ENCODE peak calls at places on chromosomes 4 and X, in seven cellular contexts. One of them, this sample, is unnamed.

GRCh38 chr4:168496834-168497233 is at the start of gene PALLD:
- DNase-seq in SK-N-SH: no peak
- DNase-seq in A549: no peak
- DNase-seq in WERI-Rb-1: peak; percentile 70
- DNase-seq in adrenal gland: no peak
- DNase-seq in left lung: peak; percentile 47
- DNase-seq in Peyer's patch: no peak
- DNase-seq in this sample: no peak

GRCh38 chr4:957581-958313 is 15.6 kb downstream of the DGKQ start:
- DNase-seq in SK-N-SH: peak; percentile 21
- DNase-seq in A549: no peak
- DNase-seq in WERI-Rb-1: no peak
- DNase-seq in adrenal gland: peak; percentile 18
- DNase-seq in left lung: peak; percentile 27
- DNase-seq in Peyer's patch: no peak
- DNase-seq in this sample: no peak

GRCh38 chrX:132631579-132632232 is 142.9 kb upstream of the MBNL3 start:
- DNase-seq in SK-N-SH: peak; percentile 5
- DNase-seq in A549: peak; percentile 36
- DNase-seq in WERI-Rb-1: no peak
- DNase-seq in adrenal gland: no peak
- DNase-seq in left lung: no peak
- DNase-seq in Peyer's patch: no peak
- DNase-seq in this sample: no peak

GRCh38 chr4:95693594-95693993 is 144.8 kb upstream of the UNC5C start:
- DNase-seq in SK-N-SH: no peak
- DNase-seq in A549: peak; percentile 24
- DNase-seq in WERI-Rb-1: peak; percentile 20
- DNase-seq in adrenal gland: no peak
- DNase-seq in left lung: no peak
- DNase-seq in Peyer's patch: no peak
- DNase-seq in this sample: no peak

GRCh38 chrX:133179500-133179899 is 38.7 kb downstream of the TFDP3 start:
- DNase-seq in SK-N-SH: no peak
- DNase-seq in A549: no peak
- DNase-seq in WERI-Rb-1: no peak
- DNase-seq in adrenal gland: no peak
- DNase-seq in left lung: no peak
- DNase-seq in Peyer's patch: no peak
- DNase-seq in this sample: no peak

GRCh38 chr4:138182838-138183426 is 59.2 kb downstream of the SLC7A11 start:
- DNase-seq in SK-N-SH: peak; percentile 10
- DNase-seq in A549: peak; percentile 40
- DNase-seq in WERI-Rb-1: peak; percentile 26
- DNase-seq in adrenal gland: peak; percentile 20
- DNase-seq in left lung: no peak
- DNase-seq in Peyer's patch: no peak
- DNase-seq in this sample: no peak

GRCh38 chr4:164623099-164623498 is 130.8 kb upstream of the SMIM31 start:
- DNase-seq in SK-N-SH: no peak
- DNase-seq in A549: no peak
- DNase-seq in WERI-Rb-1: no peak
- DNase-seq in adrenal gland: no peak
- DNase-seq in left lung: no peak
- DNase-seq in Peyer's patch: no peak
- DNase-seq in this sample: no peak

GRCh38 chr4:26779674-26780073 is 81.0 kb upstream of the STIM2 start:
- DNase-seq in SK-N-SH: no peak
- DNase-seq in A549: no peak
- DNase-seq in WERI-Rb-1: no peak
- DNase-seq in adrenal gland: no peak
- DNase-seq in left lung: no peak
- DNase-seq in Peyer's patch: no peak
- DNase-seq in this sample: no peak

GRCh38 chrX:150680974-150681373 is 12.2 kb upstream of the MTMR1 start:
- DNase-seq in SK-N-SH: peak; percentile 36
- DNase-seq in A549: peak; percentile 30
- DNase-seq in WERI-Rb-1: peak; percentile 37
- DNase-seq in adrenal gland: no peak
- DNase-seq in left lung: no peak
- DNase-seq in Peyer's patch: no peak
- DNase-seq in this sample: no peak

GRCh38 chrX:150363561-150364346 is 637 bp downstream of the MAMLD1 start:
- DNase-seq in SK-N-SH: peak; percentile 69
- DNase-seq in A549: peak; percentile 61
- DNase-seq in WERI-Rb-1: no peak
- DNase-seq in adrenal gland: peak; percentile 36
- DNase-seq in left lung: no peak
- DNase-seq in Peyer's patch: no peak
- DNase-seq in this sample: no peak

GRCh38 chr4:76589402-76589801 is 154.4 kb downstream of the SHROOM3 start:
- DNase-seq in SK-N-SH: no peak
- DNase-seq in A549: peak; percentile 31
- DNase-seq in WERI-Rb-1: no peak
- DNase-seq in adrenal gland: no peak
- DNase-seq in left lung: no peak
- DNase-seq in Peyer's patch: no peak
- DNase-seq in this sample: no peak

GRCh38 chrX:125090046-125090445 is 229.6 kb upstream of the TEX13C start:
- DNase-seq in SK-N-SH: no peak
- DNase-seq in A549: peak; percentile 4
- DNase-seq in WERI-Rb-1: no peak
- DNase-seq in adrenal gland: no peak
- DNase-seq in left lung: no peak
- DNase-seq in Peyer's patch: no peak
- DNase-seq in this sample: no peak

GRCh38 chr4:176539091-176539784 is 219.5 kb downstream of the SPCS3 start:
- DNase-seq in SK-N-SH: no peak
- DNase-seq in A549: no peak
- DNase-seq in WERI-Rb-1: no peak
- DNase-seq in adrenal gland: no peak
- DNase-seq in left lung: no peak
- DNase-seq in Peyer's patch: no peak
- DNase-seq in this sample: no peak

GRCh38 chrX:15235001-15235400 is 34.9 kb downstream of the ASB9 start:
- DNase-seq in SK-N-SH: no peak
- DNase-seq in A549: no peak
- DNase-seq in WERI-Rb-1: no peak
- DNase-seq in adrenal gland: no peak
- DNase-seq in left lung: no peak
- DNase-seq in Peyer's patch: no peak
- DNase-seq in this sample: no peak

GRCh38 chr4:16083217-16084191 is at the start of gene PROM1:
- DNase-seq in SK-N-SH: peak; percentile 81
- DNase-seq in A549: no peak
- DNase-seq in WERI-Rb-1: peak; percentile 85
- DNase-seq in adrenal gland: no peak
- DNase-seq in left lung: peak; percentile 35
- DNase-seq in Peyer's patch: no peak
- DNase-seq in this sample: no peak

GRCh38 chrX:18348047-18348446 is 6.4 kb downstream of the SCML2 start:
- DNase-seq in SK-N-SH: no peak
- DNase-seq in A549: no peak
- DNase-seq in WERI-Rb-1: no peak
- DNase-seq in adrenal gland: no peak
- DNase-seq in left lung: no peak
- DNase-seq in Peyer's patch: no peak
- DNase-seq in this sample: no peak
- H3K27ac ChIP-seq in SK-N-SH: no peak overlapping the region
- H3K27ac ChIP-seq in A549: no peak overlapping the region
- H3K27ac ChIP-seq in WERI-Rb-1: no peak overlapping the region
- H3K27ac ChIP-seq in adrenal gland: no peak overlapping the region
- H3K27ac ChIP-seq in left lung: no peak overlapping the region
- H3K27ac ChIP-seq in Peyer's patch: no peak overlapping the region
- H3K27ac ChIP-seq in this sample: no peak overlapping the region

GRCh38 chr4:159900562-159900961 is 797.7 kb downstream of the RAPGEF2 start:
- DNase-seq in SK-N-SH: no peak
- DNase-seq in A549: no peak
- DNase-seq in WERI-Rb-1: no peak
- DNase-seq in adrenal gland: no peak
- DNase-seq in left lung: no peak
- DNase-seq in Peyer's patch: no peak
- DNase-seq in this sample: no peak
- TF ChIP-seq CTCF in SK-N-SH: no peak
- TF ChIP-seq CTCF in A549: no peak
- TF ChIP-seq CTCF in WERI-Rb-1: no peak
- TF ChIP-seq CTCF in adrenal gland: no peak
- TF ChIP-seq CTCF in left lung: no peak
- TF ChIP-seq CTCF in Peyer's patch: no peak
- TF ChIP-seq CTCF in this sample: no peak

GRCh38 chr4:139470295-139470694 is 16.4 kb downstream of the RAB33B start:
- DNase-seq in SK-N-SH: no peak
- DNase-seq in A549: no peak
- DNase-seq in WERI-Rb-1: no peak
- DNase-seq in adrenal gland: no peak
- DNase-seq in left lung: no peak
- DNase-seq in Peyer's patch: no peak
- DNase-seq in this sample: no peak
- H3K9me3 ChIP-seq in SK-N-SH: no peaks in the 10 kb centered on the region
- H3K9me3 ChIP-seq in A549: no peaks in the 10 kb centered on the region
- H3K9me3 ChIP-seq in WERI-Rb-1: peaks cover 4% of the 10 kb centered on the region
- H3K9me3 ChIP-seq in adrenal gland: no peaks in the 10 kb centered on the region
- H3K9me3 ChIP-seq in left lung: no peaks in the 10 kb centered on the region
- H3K9me3 ChIP-seq in Peyer's patch: no peaks in the 10 kb centered on the region
- H3K9me3 ChIP-seq in this sample: no peaks in the 10 kb centered on the region

GRCh38 chrX:46575586-46575985 is 2.0 kb downstream of the CHST7 start:
- DNase-seq in SK-N-SH: no peak
- DNase-seq in A549: no peak
- DNase-seq in WERI-Rb-1: no peak
- DNase-seq in adrenal gland: no peak
- DNase-seq in left lung: no peak
- DNase-seq in Peyer's patch: no peak
- DNase-seq in this sample: no peak

GRCh38 chrX:46576458-46576857 is 2.9 kb downstream of the CHST7 start:
- DNase-seq in SK-N-SH: no peak
- DNase-seq in A549: no peak
- DNase-seq in WERI-Rb-1: no peak
- DNase-seq in adrenal gland: no peak
- DNase-seq in left lung: no peak
- DNase-seq in Peyer's patch: no peak
- DNase-seq in this sample: no peak

GRCh38 chrX:46577116-46578005 is 3.8 kb downstream of the CHST7 start:
- DNase-seq in SK-N-SH: no peak
- DNase-seq in A549: no peak
- DNase-seq in WERI-Rb-1: no peak
- DNase-seq in adrenal gland: no peak
- DNase-seq in left lung: no peak
- DNase-seq in Peyer's patch: no peak
- DNase-seq in this sample: no peak

GRCh38 chrX:46574941-46575381 is 1.4 kb downstream of the CHST7 start:
- DNase-seq in SK-N-SH: peak; percentile 41
- DNase-seq in A549: no peak
- DNase-seq in WERI-Rb-1: peak; percentile 18
- DNase-seq in adrenal gland: no peak
- DNase-seq in left lung: peak; percentile 37
- DNase-seq in Peyer's patch: no peak
- DNase-seq in this sample: peak; percentile 16

DNA sequence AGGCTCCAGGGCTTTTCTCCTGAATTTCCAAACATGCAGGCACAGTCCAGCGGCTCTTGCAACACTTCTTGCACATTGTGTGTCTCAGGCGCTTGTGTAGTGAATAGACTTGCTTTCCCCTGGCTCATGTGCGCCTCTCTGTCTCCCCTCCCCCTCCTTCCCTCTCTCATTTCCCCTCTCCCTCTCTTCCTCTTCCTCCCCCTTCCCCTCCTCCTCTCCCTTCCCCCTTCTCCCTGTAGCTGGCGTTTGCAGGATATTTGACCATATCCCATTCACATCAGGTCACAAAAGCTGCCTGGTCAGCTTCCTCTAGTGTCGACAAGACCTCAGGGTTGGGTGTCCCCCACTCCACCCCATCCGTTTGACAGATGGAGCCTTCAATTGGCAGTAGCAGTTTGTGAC is 2.4 kb downstream of the CHST7 start:
- DNase-seq in SK-N-SH: no peak
- DNase-seq in A549: no peak
- DNase-seq in WERI-Rb-1: no peak
- DNase-seq in adrenal gland: peak; percentile 20
- DNase-seq in left lung: no peak
- DNase-seq in Peyer's patch: no peak
- DNase-seq in this sample: no peak
- H3K27ac ChIP-seq in SK-N-SH: peak overlapping the region; percentile 53
- H3K27ac ChIP-seq in A549: peak overlapping the region; percentile 7
- H3K27ac ChIP-seq in WERI-Rb-1: no peak overlapping the region
- H3K27ac ChIP-seq in adrenal gland: no peak overlapping the region
- H3K27ac ChIP-seq in left lung: no peak overlapping the region
- H3K27ac ChIP-seq in Peyer's patch: no peak overlapping the region
- H3K27ac ChIP-seq in this sample: no peak overlapping the region

DNA sequence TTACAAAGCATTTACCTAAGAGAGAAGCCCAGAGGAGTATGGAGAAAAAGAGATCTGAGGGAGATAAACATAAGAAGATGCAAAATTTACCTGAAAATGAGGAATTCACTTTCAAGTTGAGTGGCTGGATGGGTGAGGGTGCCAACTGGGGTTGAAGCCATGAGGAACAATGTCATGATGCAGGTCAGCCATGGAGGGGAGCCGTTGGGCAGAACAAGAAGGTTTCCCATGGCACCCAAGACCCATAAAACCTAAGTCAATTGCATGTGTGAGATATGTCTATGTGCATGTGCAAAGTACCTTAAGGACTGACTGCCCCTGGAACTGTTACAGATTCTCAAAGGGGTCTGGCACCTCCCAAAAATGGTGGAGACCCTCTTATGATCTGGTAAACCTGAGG is 46.6 kb upstream of the PRRG1 start:
- DNase-seq in SK-N-SH: no peak
- DNase-seq in A549: no peak
- DNase-seq in WERI-Rb-1: peak; percentile 23
- DNase-seq in adrenal gland: no peak
- DNase-seq in left lung: no peak
- DNase-seq in Peyer's patch: no peak
- DNase-seq in this sample: no peak
- TF ChIP-seq CTCF in SK-N-SH: peak; percentile 41
- TF ChIP-seq CTCF in A549: no peak
- TF ChIP-seq CTCF in WERI-Rb-1: peak; percentile 47
- TF ChIP-seq CTCF in adrenal gland: no peak
- TF ChIP-seq CTCF in left lung: no peak
- TF ChIP-seq CTCF in Peyer's patch: peak; percentile 32
- TF ChIP-seq CTCF in this sample: no peak

GRCh38 chr4:4810365-4810764 is 49.1 kb upstream of the MSX1 start:
- DNase-seq in SK-N-SH: no peak
- DNase-seq in A549: no peak
- DNase-seq in WERI-Rb-1: no peak
- DNase-seq in adrenal gland: no peak
- DNase-seq in left lung: no peak
- DNase-seq in Peyer's patch: no peak
- DNase-seq in this sample: no peak
- H3K9me3 ChIP-seq in SK-N-SH: no peaks in the 10 kb centered on the region
- H3K9me3 ChIP-seq in A549: no peaks in the 10 kb centered on the region
- H3K9me3 ChIP-seq in WERI-Rb-1: no peaks in the 10 kb centered on the region
- H3K9me3 ChIP-seq in adrenal gland: no peaks in the 10 kb centered on the region
- H3K9me3 ChIP-seq in left lung: no peaks in the 10 kb centered on the region
- H3K9me3 ChIP-seq in Peyer's patch: peaks cover 10% of the 10 kb centered on the region
- H3K9me3 ChIP-seq in this sample: peaks cover 15% of the 10 kb centered on the region

GRCh38 chrX:41047878-41048534 is 37.2 kb upstream of the USP9X start:
- DNase-seq in SK-N-SH: no peak
- DNase-seq in A549: peak; percentile 47
- DNase-seq in WERI-Rb-1: no peak
- DNase-seq in adrenal gland: no peak
- DNase-seq in left lung: no peak
- DNase-seq in Peyer's patch: no peak
- DNase-seq in this sample: no peak
- H3K27ac ChIP-seq in SK-N-SH: no peak overlapping the region
- H3K27ac ChIP-seq in A549: peak overlapping the region; percentile 69
- H3K27ac ChIP-seq in WERI-Rb-1: no peak overlapping the region
- H3K27ac ChIP-seq in adrenal gland: no peak overlapping the region
- H3K27ac ChIP-seq in left lung: no peak overlapping the region
- H3K27ac ChIP-seq in Peyer's patch: peak overlapping the region; percentile 67
- H3K27ac ChIP-seq in this sample: no peak overlapping the region

This sample was measured in CD4-positive, alpha-beta T cell.